ENCODE peak calls at places on chromosomes 2 and 18, in seven cellular contexts. Z is B cell, T is GM12865, P is neural crest cell, D is psoas muscle, M is bronchial epithelial cell, I is Calu3. F is an unnamed sample.

GRCh38 chr18:11775436-11775835 is 75.8 kb upstream of the CHMP1B start:
- DNase-seq in I (no peak), T (no peak), D (no peak), P (no peak), Z (no peak), M (no peak), F (no peak)

GRCh38 chr2:96602330-96602823 is 35.7 kb downstream of the KANSL3 start:
- DNase-seq in I (peak), D (no peak), M (no peak), Z (no peak), T (peak), P (no peak), F (no peak)

GRCh38 chr2:225010804-225011203 is 31.5 kb downstream of the DOCK10 start:
- DNase-seq in M (peak), T (no peak), D (no peak), Z (no peak), P (no peak), I (no peak), F (no peak)

GRCh38 chr2:118881490-118882129 is 34.2 kb upstream of the EN1 start:
- DNase-seq in P (peak), M (peak), I (peak), T (peak), Z (peak), D (no peak), F (peak)

GRCh38 chr2:73838889-73839539 is 10.3 kb downstream of the STAMBP start:
- DNase-seq in P (no peak), Z (no peak), I (no peak), D (no peak), M (no peak), T (no peak), F (no peak)

GRCh38 chr2:188193230-188193629 is 98.4 kb upstream of the GULP1 start:
- DNase-seq in I (no peak), D (no peak), Z (no peak), M (peak), P (no peak), T (no peak), F (no peak)

GRCh38 chr2:137888845-137889244 is 75.4 kb upstream of the HNMT start:
- DNase-seq in P (peak), M (peak), Z (no peak), T (peak), D (no peak), I (peak), F (peak)

GRCh38 chr18:45012286-45012685 is 331.6 kb downstream of the SETBP1 start:
- DNase-seq in Z (no peak), T (no peak), M (peak), D (no peak), P (no peak), I (no peak), F (no peak)

GRCh38 chr2:165870346-165870745 is 76.3 kb upstream of the GALNT3 start:
- DNase-seq in D (no peak), P (no peak), M (no peak), Z (no peak), I (no peak), T (no peak), F (no peak)

GRCh38 chr18:44911260-44911659 is 230.6 kb downstream of the SETBP1 start:
- DNase-seq in P (no peak), D (no peak), M (no peak), T (no peak), Z (no peak), I (no peak), F (no peak)

GRCh38 chr18:74063023-74063422 is 84.6 kb downstream of the FBXO15 start:
- DNase-seq in M (no peak), P (no peak), T (peak), D (no peak), I (no peak), Z (peak), F (no peak)

GRCh38 chr18:74065366-74065765 is 82.3 kb downstream of the FBXO15 start:
- DNase-seq in P (no peak), D (no peak), T (no peak), M (no peak), I (no peak), Z (no peak), F (no peak)

GRCh38 chr18:74064510-74064909 is 83.1 kb downstream of the FBXO15 start:
- DNase-seq in I (no peak), P (no peak), M (no peak), T (peak), Z (no peak), D (no peak), F (no peak)

GRCh38 chr18:74062037-74062436 is 85.6 kb downstream of the FBXO15 start:
- DNase-seq in I (no peak), P (no peak), T (no peak), M (no peak), Z (no peak), D (no peak), F (no peak)

GRCh38 chr18:74063552-74063951 is 84.1 kb downstream of the FBXO15 start:
- DNase-seq in M (no peak), D (no peak), I (no peak), T (no peak), Z (no peak), P (no peak), F (no peak)
- TF ChIP-seq CTCF in M (no peak), D (no peak), I (no peak), T (no peak), Z (no peak), P (no peak), F (no peak)

GRCh38 chr2:158006961-158007664 is 94.6 kb upstream of the UPP2 start:
- DNase-seq in D (no peak), Z (no peak), M (no peak), P (no peak), I (no peak), T (peak), F (no peak)
- TF ChIP-seq CTCF in D (no peak), Z (no peak), M (peak), P (peak), I (no peak), T (no peak), F (no peak)

GRCh38 chr2:112602917-112603316 is 18.5 kb downstream of the CHCHD5 start:
- DNase-seq in T (no peak), I (no peak), D (no peak), Z (no peak), M (no peak), P (no peak), F (no peak)
- TF ChIP-seq CTCF in T (no peak), I (no peak), D (no peak), Z (no peak), M (no peak), P (no peak), F (no peak)

GRCh38 chr2:62725712-62726055 is 20.2 kb downstream of the EHBP1 start:
- DNase-seq in D (no peak), M (no peak), I (no peak), T (no peak), Z (no peak), P (no peak), F (no peak)

GRCh38 chr2:62724106-62724505 is 18.6 kb downstream of the EHBP1 start:
- DNase-seq in D (no peak), I (no peak), M (no peak), T (no peak), P (no peak), Z (no peak), F (no peak)

GRCh38 chr2:62727259-62727867 is 21.9 kb downstream of the EHBP1 start:
- DNase-seq in T (peak), Z (no peak), P (no peak), I (no peak), D (no peak), M (no peak), F (no peak)

GRCh38 chr2:62723253-62723652 is 17.7 kb downstream of the EHBP1 start:
- DNase-seq in P (no peak), M (no peak), D (no peak), I (no peak), Z (no peak), T (no peak), F (no peak)

GRCh38 chr2:62724886-62725711 is 19.6 kb downstream of the EHBP1 start:
- DNase-seq in Z (no peak), P (no peak), D (no peak), I (peak), M (no peak), T (no peak), F (peak)
- TF ChIP-seq CTCF in Z (no peak), P (peak), D (no peak), I (peak), M (peak), T (no peak), F (no peak)

GRCh38 chr2:145546091-145546490 is 1026.2 kb upstream of the ZEB2 start:
- DNase-seq in P (no peak), I (no peak), M (no peak), T (no peak), D (no peak), Z (no peak), F (no peak)
- TF ChIP-seq CTCF in P (no peak), I (no peak), M (no peak), T (no peak), D (no peak), Z (no peak), F (no peak)

GRCh38 chr2:160918909-160919503 is 241.2 kb upstream of the TANK start:
- DNase-seq in I (peak), Z (no peak), M (peak), T (peak), P (peak), D (peak), F (peak)
- TF ChIP-seq CTCF in I (peak), Z (peak), M (peak), T (peak), P (peak), D (peak), F (peak)

F was measured in nephron progenitor cell.